ENCODE peak calls at places on chromosomes 4 and X, in eight cellular contexts. One of them, this sample, is unnamed.

GRCh38 chr4:15149842-15150592 is 147.7 kb downstream of the CPEB2 start:
- DNase-seq in Calu3: peak
- DNase-seq in fibroblast of lung: peak
- DNase-seq in psoas muscle: peak
- DNase-seq in HFFc6: peak
- DNase-seq in mammary epithelial cell: peak
- DNase-seq in tibial artery: peak
- DNase-seq in breast epithelium: peak
- DNase-seq in this sample: peak

GRCh38 chr4:137685357-137685756 is 153.1 kb upstream of the PCDH18 start:
- DNase-seq in fibroblast of lung: peak
- DNase-seq in breast epithelium: no peak
- DNase-seq in mammary epithelial cell: no peak
- DNase-seq in Calu3: no peak
- DNase-seq in psoas muscle: no peak
- DNase-seq in tibial artery: no peak
- DNase-seq in HFFc6: no peak
- DNase-seq in this sample: no peak

GRCh38 chr4:114209589-114209988 is 230.1 kb upstream of the ARSJ start:
- DNase-seq in Calu3: no peak
- DNase-seq in mammary epithelial cell: no peak
- DNase-seq in tibial artery: no peak
- DNase-seq in psoas muscle: no peak
- DNase-seq in breast epithelium: no peak
- DNase-seq in HFFc6: no peak
- DNase-seq in fibroblast of lung: no peak
- DNase-seq in this sample: no peak

GRCh38 chr4:185369729-185370128 is 26.0 kb downstream of the LRP2BP start:
- DNase-seq in breast epithelium: no peak
- DNase-seq in fibroblast of lung: no peak
- DNase-seq in psoas muscle: no peak
- DNase-seq in HFFc6: no peak
- DNase-seq in Calu3: no peak
- DNase-seq in mammary epithelial cell: no peak
- DNase-seq in tibial artery: no peak
- DNase-seq in this sample: no peak

GRCh38 chr4:119080721-119081541 is 54.7 kb upstream of the MYOZ2 start:
- DNase-seq in psoas muscle: no peak
- DNase-seq in fibroblast of lung: no peak
- DNase-seq in mammary epithelial cell: no peak
- DNase-seq in HFFc6: peak
- DNase-seq in breast epithelium: no peak
- DNase-seq in tibial artery: no peak
- DNase-seq in Calu3: no peak
- DNase-seq in this sample: no peak

GRCh38 chrX:66007851-66008250 is 32.0 kb downstream of the VSIG4 start:
- DNase-seq in Calu3: no peak
- DNase-seq in psoas muscle: no peak
- DNase-seq in fibroblast of lung: no peak
- DNase-seq in mammary epithelial cell: no peak
- DNase-seq in HFFc6: no peak
- DNase-seq in tibial artery: no peak
- DNase-seq in breast epithelium: no peak
- DNase-seq in this sample: no peak

GRCh38 chrX:49059209-49060191 is 701 bp downstream of the CCDC120 start:
- DNase-seq in breast epithelium: no peak
- DNase-seq in psoas muscle: no peak
- DNase-seq in tibial artery: no peak
- DNase-seq in HFFc6: no peak
- DNase-seq in fibroblast of lung: no peak
- DNase-seq in mammary epithelial cell: no peak
- DNase-seq in Calu3: peak
- DNase-seq in this sample: no peak

GRCh38 chr4:3836041-3836801 is 70.0 kb downstream of the ADRA2C start:
- DNase-seq in psoas muscle: no peak
- DNase-seq in tibial artery: no peak
- DNase-seq in fibroblast of lung: no peak
- DNase-seq in breast epithelium: no peak
- DNase-seq in HFFc6: no peak
- DNase-seq in mammary epithelial cell: no peak
- DNase-seq in Calu3: no peak
- DNase-seq in this sample: no peak

GRCh38 chr4:121148621-121149020 is 15.5 kb downstream of the TNIP3 start:
- DNase-seq in breast epithelium: no peak
- DNase-seq in fibroblast of lung: no peak
- DNase-seq in psoas muscle: no peak
- DNase-seq in mammary epithelial cell: no peak
- DNase-seq in HFFc6: no peak
- DNase-seq in Calu3: no peak
- DNase-seq in tibial artery: no peak
- DNase-seq in this sample: no peak

GRCh38 chr4:177696438-177696966 is 254.3 kb upstream of the AGA start:
- DNase-seq in Calu3: no peak
- DNase-seq in tibial artery: no peak
- DNase-seq in breast epithelium: no peak
- DNase-seq in fibroblast of lung: no peak
- DNase-seq in psoas muscle: no peak
- DNase-seq in HFFc6: no peak
- DNase-seq in mammary epithelial cell: peak
- DNase-seq in this sample: no peak

GRCh38 chr4:77820836-77821561 is 1.8 kb upstream of the CNOT6L start:
- DNase-seq in HFFc6: no peak
- DNase-seq in tibial artery: no peak
- DNase-seq in mammary epithelial cell: peak
- DNase-seq in breast epithelium: no peak
- DNase-seq in psoas muscle: no peak
- DNase-seq in Calu3: no peak
- DNase-seq in fibroblast of lung: peak
- DNase-seq in this sample: no peak

GRCh38 chr4:8536467-8536866 is 43.7 kb upstream of the GPR78 start:
- DNase-seq in psoas muscle: no peak
- DNase-seq in mammary epithelial cell: no peak
- DNase-seq in tibial artery: no peak
- DNase-seq in fibroblast of lung: no peak
- DNase-seq in HFFc6: no peak
- DNase-seq in breast epithelium: no peak
- DNase-seq in Calu3: no peak
- DNase-seq in this sample: no peak

GRCh38 chrX:1308476-1308875 is 28.1 kb upstream of the IL3RA start:
- DNase-seq in Calu3: no peak
- DNase-seq in tibial artery: no peak
- DNase-seq in psoas muscle: no peak
- DNase-seq in HFFc6: no peak
- DNase-seq in breast epithelium: no peak
- DNase-seq in mammary epithelial cell: no peak
- DNase-seq in fibroblast of lung: no peak
- DNase-seq in this sample: no peak

GRCh38 chrX:70422886-70423336 is at the start of gene GDPD2:
- DNase-seq in tibial artery: no peak
- DNase-seq in fibroblast of lung: peak
- DNase-seq in breast epithelium: no peak
- DNase-seq in mammary epithelial cell: no peak
- DNase-seq in Calu3: peak
- DNase-seq in psoas muscle: no peak
- DNase-seq in HFFc6: no peak
- DNase-seq in this sample: no peak
- TF ChIP-seq CTCF in tibial artery: peak
- TF ChIP-seq CTCF in fibroblast of lung: no peak
- TF ChIP-seq CTCF in breast epithelium: no peak
- TF ChIP-seq CTCF in mammary epithelial cell: no peak
- TF ChIP-seq CTCF in Calu3: peak
- TF ChIP-seq CTCF in psoas muscle: peak
- TF ChIP-seq CTCF in HFFc6: no peak
- TF ChIP-seq CTCF in this sample: no peak

GRCh38 chr4:181261279-181261678 is 981.9 kb upstream of the TENM3 start:
- DNase-seq in psoas muscle: no peak
- DNase-seq in fibroblast of lung: peak
- DNase-seq in tibial artery: no peak
- DNase-seq in breast epithelium: no peak
- DNase-seq in mammary epithelial cell: no peak
- DNase-seq in Calu3: peak
- DNase-seq in HFFc6: peak
- DNase-seq in this sample: no peak
- TF ChIP-seq CTCF in psoas muscle: peak
- TF ChIP-seq CTCF in fibroblast of lung: no peak
- TF ChIP-seq CTCF in tibial artery: no peak
- TF ChIP-seq CTCF in breast epithelium: no peak
- TF ChIP-seq CTCF in mammary epithelial cell: peak
- TF ChIP-seq CTCF in Calu3: no peak
- TF ChIP-seq CTCF in HFFc6: no peak
- TF ChIP-seq CTCF in this sample: no peak

GRCh38 chr4:1169691-1170096 is 2.7 kb downstream of the SPON2 start:
- DNase-seq in breast epithelium: no peak
- DNase-seq in HFFc6: no peak
- DNase-seq in Calu3: no peak
- DNase-seq in tibial artery: no peak
- DNase-seq in fibroblast of lung: no peak
- DNase-seq in mammary epithelial cell: no peak
- DNase-seq in psoas muscle: peak
- DNase-seq in this sample: peak
- TF ChIP-seq CTCF in breast epithelium: no peak
- TF ChIP-seq CTCF in HFFc6: no peak
- TF ChIP-seq CTCF in Calu3: no peak
- TF ChIP-seq CTCF in tibial artery: no peak
- TF ChIP-seq CTCF in fibroblast of lung: no peak
- TF ChIP-seq CTCF in mammary epithelial cell: no peak
- TF ChIP-seq CTCF in psoas muscle: no peak
- TF ChIP-seq CTCF in this sample: no peak

DNA sequence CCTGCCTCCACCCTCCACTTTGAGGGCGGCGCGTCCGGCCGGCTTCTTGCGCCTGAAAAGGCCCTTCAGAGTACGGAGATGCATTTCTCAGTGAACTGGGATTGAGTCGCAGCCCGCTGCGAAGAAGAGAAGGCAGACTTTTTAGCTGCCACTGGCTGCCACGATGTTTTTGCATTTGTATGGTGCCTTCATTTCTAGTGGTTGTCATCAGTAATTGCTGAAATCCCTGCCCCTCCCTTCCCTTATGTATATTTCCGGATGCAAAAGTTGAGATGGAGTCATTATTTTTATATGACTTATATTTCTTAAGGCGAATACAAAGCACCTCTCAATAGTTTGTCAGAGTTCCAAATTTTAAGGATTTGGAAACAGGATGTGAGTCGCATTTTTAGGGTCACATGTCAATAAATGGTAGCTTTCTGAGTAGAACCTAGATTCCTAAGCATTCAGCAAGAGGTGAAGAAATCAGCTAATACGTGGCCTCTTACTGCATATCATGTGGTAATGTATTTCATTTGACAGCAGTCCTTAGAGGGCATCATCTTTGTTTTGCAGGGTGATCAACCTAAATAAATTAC is 652 bp downstream of the ATP6AP2 start:
- DNase-seq in Calu3: no peak
- DNase-seq in mammary epithelial cell: peak
- DNase-seq in HFFc6: peak
- DNase-seq in psoas muscle: no peak
- DNase-seq in breast epithelium: no peak
- DNase-seq in tibial artery: no peak
- DNase-seq in fibroblast of lung: peak
- DNase-seq in this sample: no peak
- TF ChIP-seq CTCF in Calu3: no peak
- TF ChIP-seq CTCF in mammary epithelial cell: no peak
- TF ChIP-seq CTCF in HFFc6: no peak
- TF ChIP-seq CTCF in psoas muscle: no peak
- TF ChIP-seq CTCF in breast epithelium: no peak
- TF ChIP-seq CTCF in tibial artery: no peak
- TF ChIP-seq CTCF in fibroblast of lung: no peak
- TF ChIP-seq CTCF in this sample: no peak

GRCh38 chr4:70533791-70534190 is 15.4 kb downstream of the AMTN start:
- DNase-seq in Calu3: no peak
- DNase-seq in mammary epithelial cell: no peak
- DNase-seq in fibroblast of lung: no peak
- DNase-seq in breast epithelium: no peak
- DNase-seq in psoas muscle: no peak
- DNase-seq in tibial artery: no peak
- DNase-seq in HFFc6: no peak
- DNase-seq in this sample: no peak

GRCh38 chr4:70530997-70531396 is 12.6 kb downstream of the AMTN start:
- DNase-seq in psoas muscle: no peak
- DNase-seq in tibial artery: no peak
- DNase-seq in HFFc6: no peak
- DNase-seq in mammary epithelial cell: no peak
- DNase-seq in fibroblast of lung: no peak
- DNase-seq in Calu3: no peak
- DNase-seq in breast epithelium: no peak
- DNase-seq in this sample: no peak

GRCh38 chr4:70533211-70533610 is 14.8 kb downstream of the AMTN start:
- DNase-seq in breast epithelium: no peak
- DNase-seq in psoas muscle: no peak
- DNase-seq in HFFc6: no peak
- DNase-seq in tibial artery: no peak
- DNase-seq in mammary epithelial cell: no peak
- DNase-seq in Calu3: no peak
- DNase-seq in fibroblast of lung: no peak
- DNase-seq in this sample: no peak

DNA sequence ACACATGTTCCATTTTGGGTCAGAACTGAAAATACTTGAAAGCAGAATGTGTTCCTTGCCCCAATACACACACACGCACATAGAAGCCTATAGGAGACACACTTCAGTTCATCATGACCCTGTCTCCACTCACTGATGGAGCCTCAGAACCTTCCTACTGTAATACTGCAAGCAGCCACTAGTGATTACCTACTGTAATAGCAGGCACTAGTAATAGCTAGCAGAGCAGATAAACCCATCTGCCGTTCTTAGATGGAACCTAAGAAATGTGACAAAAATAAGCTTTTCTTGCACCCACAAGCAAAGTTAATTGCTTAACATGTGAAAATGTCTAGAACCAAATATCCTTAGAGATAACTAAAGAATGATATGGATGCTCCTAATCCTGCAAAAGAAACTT is 13.6 kb downstream of the AMTN start:
- DNase-seq in psoas muscle: no peak
- DNase-seq in mammary epithelial cell: no peak
- DNase-seq in fibroblast of lung: no peak
- DNase-seq in HFFc6: no peak
- DNase-seq in tibial artery: no peak
- DNase-seq in Calu3: no peak
- DNase-seq in breast epithelium: no peak
- DNase-seq in this sample: no peak
- TF ChIP-seq CTCF in psoas muscle: no peak
- TF ChIP-seq CTCF in mammary epithelial cell: peak
- TF ChIP-seq CTCF in fibroblast of lung: no peak
- TF ChIP-seq CTCF in HFFc6: peak
- TF ChIP-seq CTCF in tibial artery: no peak
- TF ChIP-seq CTCF in Calu3: no peak
- TF ChIP-seq CTCF in breast epithelium: no peak
- TF ChIP-seq CTCF in this sample: no peak

GRCh38 chr4:31234494-31234893 is 514.3 kb downstream of the PCDH7 start:
- DNase-seq in HFFc6: no peak
- DNase-seq in fibroblast of lung: no peak
- DNase-seq in mammary epithelial cell: peak
- DNase-seq in psoas muscle: no peak
- DNase-seq in Calu3: no peak
- DNase-seq in tibial artery: no peak
- DNase-seq in breast epithelium: no peak
- DNase-seq in this sample: no peak
- TF ChIP-seq CTCF in HFFc6: no peak
- TF ChIP-seq CTCF in fibroblast of lung: no peak
- TF ChIP-seq CTCF in mammary epithelial cell: no peak
- TF ChIP-seq CTCF in psoas muscle: no peak
- TF ChIP-seq CTCF in Calu3: no peak
- TF ChIP-seq CTCF in tibial artery: no peak
- TF ChIP-seq CTCF in breast epithelium: no peak
- TF ChIP-seq CTCF in this sample: no peak